ENCODE peak calls at places on chromosomes 5 and 9, in eight cellular contexts. One of them, this sample, is unnamed.

GRCh38 chr5:11240293-11241190 is 479.5 kb upstream of the DAP start:
- DNase-seq in suprapubic skin: no peak
- DNase-seq in cardiac muscle cell: no peak
- DNase-seq in left ventricle myocardium inferior: no peak
- DNase-seq in endodermal cell: no peak
- DNase-seq in stomach: no peak
- DNase-seq in heart right ventricle: no peak
- DNase-seq in IMR-90: no peak
- DNase-seq in this sample: no peak

GRCh38 chr5:90184764-90185163 is 224.8 kb downstream of the CETN3 start:
- DNase-seq in heart right ventricle: no peak
- DNase-seq in endodermal cell: no peak
- DNase-seq in IMR-90: no peak
- DNase-seq in stomach: no peak
- DNase-seq in cardiac muscle cell: no peak
- DNase-seq in left ventricle myocardium inferior: no peak
- DNase-seq in suprapubic skin: no peak
- DNase-seq in this sample: no peak

GRCh38 chr5:150596313-150596712 is 44.1 kb upstream of the SYNPO start:
- DNase-seq in stomach: no peak
- DNase-seq in cardiac muscle cell: peak
- DNase-seq in suprapubic skin: no peak
- DNase-seq in endodermal cell: no peak
- DNase-seq in IMR-90: no peak
- DNase-seq in heart right ventricle: no peak
- DNase-seq in left ventricle myocardium inferior: no peak
- DNase-seq in this sample: no peak

GRCh38 chr9:34370970-34371880 is 5.5 kb downstream of the MYORG start:
- DNase-seq in left ventricle myocardium inferior: no peak
- DNase-seq in endodermal cell: no peak
- DNase-seq in IMR-90: no peak
- DNase-seq in suprapubic skin: no peak
- DNase-seq in heart right ventricle: no peak
- DNase-seq in stomach: no peak
- DNase-seq in cardiac muscle cell: no peak
- DNase-seq in this sample: peak

GRCh38 chr9:133703571-133704399 is 34.4 kb downstream of the SARDH start:
- DNase-seq in stomach: no peak
- DNase-seq in IMR-90: no peak
- DNase-seq in cardiac muscle cell: no peak
- DNase-seq in heart right ventricle: peak
- DNase-seq in suprapubic skin: peak
- DNase-seq in left ventricle myocardium inferior: no peak
- DNase-seq in endodermal cell: no peak
- DNase-seq in this sample: no peak

GRCh38 chr5:1120236-1120999 is 8.6 kb upstream of the SLC12A7 start:
- DNase-seq in suprapubic skin: no peak
- DNase-seq in left ventricle myocardium inferior: no peak
- DNase-seq in IMR-90: no peak
- DNase-seq in stomach: no peak
- DNase-seq in cardiac muscle cell: no peak
- DNase-seq in endodermal cell: no peak
- DNase-seq in heart right ventricle: no peak
- DNase-seq in this sample: no peak

GRCh38 chr9:76067693-76068092 is 177.2 kb downstream of the PCSK5 start:
- DNase-seq in cardiac muscle cell: no peak
- DNase-seq in left ventricle myocardium inferior: no peak
- DNase-seq in suprapubic skin: no peak
- DNase-seq in IMR-90: peak
- DNase-seq in heart right ventricle: no peak
- DNase-seq in endodermal cell: no peak
- DNase-seq in stomach: no peak
- DNase-seq in this sample: no peak

GRCh38 chr9:72680593-72681317 is 159.3 kb downstream of the TMC1 start:
- DNase-seq in stomach: no peak
- DNase-seq in endodermal cell: peak
- DNase-seq in left ventricle myocardium inferior: no peak
- DNase-seq in heart right ventricle: no peak
- DNase-seq in cardiac muscle cell: no peak
- DNase-seq in IMR-90: no peak
- DNase-seq in suprapubic skin: no peak
- DNase-seq in this sample: no peak

GRCh38 chr5:159610966-159611579 is 280.8 kb upstream of the IL12B start:
- DNase-seq in suprapubic skin: no peak
- DNase-seq in stomach: no peak
- DNase-seq in IMR-90: no peak
- DNase-seq in heart right ventricle: no peak
- DNase-seq in cardiac muscle cell: no peak
- DNase-seq in left ventricle myocardium inferior: no peak
- DNase-seq in endodermal cell: no peak
- DNase-seq in this sample: no peak
- H3K4me3 ChIP-seq in suprapubic skin: no peak
- H3K4me3 ChIP-seq in stomach: no peak
- H3K4me3 ChIP-seq in IMR-90: no peak
- H3K4me3 ChIP-seq in heart right ventricle: no peak
- H3K4me3 ChIP-seq in cardiac muscle cell: no peak
- H3K4me3 ChIP-seq in left ventricle myocardium inferior: no peak
- H3K4me3 ChIP-seq in endodermal cell: no peak
- H3K4me3 ChIP-seq in this sample: no peak

DNA sequence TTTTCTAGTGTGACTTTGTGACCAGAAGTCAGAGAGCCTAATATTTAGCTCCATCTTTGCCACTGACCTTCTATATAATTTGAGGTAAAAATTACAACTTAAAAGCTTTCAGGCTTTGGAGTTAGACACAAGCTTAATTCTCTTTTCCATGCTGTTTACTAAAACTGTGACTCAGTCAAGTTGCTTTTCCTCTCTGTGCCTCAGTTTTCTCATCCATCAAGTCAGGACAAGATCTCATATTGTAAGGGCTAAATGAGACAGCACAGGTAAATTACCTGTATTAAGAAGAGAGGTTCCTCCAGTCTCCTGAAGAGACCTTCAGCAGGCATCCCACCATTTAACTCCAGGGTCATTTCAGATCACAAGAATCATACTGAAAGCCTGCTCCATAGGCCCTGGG is 339.2 kb downstream of the ASTN2 start:
- DNase-seq in suprapubic skin: no peak
- DNase-seq in IMR-90: no peak
- DNase-seq in cardiac muscle cell: no peak
- DNase-seq in left ventricle myocardium inferior: no peak
- DNase-seq in endodermal cell: no peak
- DNase-seq in heart right ventricle: no peak
- DNase-seq in stomach: no peak
- DNase-seq in this sample: no peak
- TF ChIP-seq CTCF in suprapubic skin: no peak
- TF ChIP-seq CTCF in IMR-90: no peak
- TF ChIP-seq CTCF in cardiac muscle cell: no peak
- TF ChIP-seq CTCF in left ventricle myocardium inferior: no peak
- TF ChIP-seq CTCF in endodermal cell: no peak
- TF ChIP-seq CTCF in heart right ventricle: no peak
- TF ChIP-seq CTCF in stomach: no peak
- TF ChIP-seq CTCF in this sample: no peak

DNA sequence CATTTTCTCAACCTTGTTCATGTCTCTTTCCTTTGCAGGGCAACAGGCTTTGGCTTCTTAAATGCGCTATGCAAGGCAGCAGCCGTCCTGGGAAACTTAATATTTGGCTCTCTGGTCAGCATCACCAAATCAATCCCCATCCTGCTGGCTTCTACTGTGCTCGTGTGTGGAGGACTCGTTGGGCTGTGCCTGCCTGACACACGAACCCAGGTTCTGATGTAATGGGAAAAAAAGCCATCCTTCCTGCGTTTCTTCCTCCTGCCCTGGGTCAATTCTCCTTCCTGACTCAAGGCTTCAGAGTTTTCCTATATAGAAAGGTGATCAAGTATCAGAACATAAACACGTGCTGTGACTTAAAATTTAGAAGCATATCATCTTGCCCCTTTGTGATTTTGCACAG is 77.8 kb upstream of the IQGAP2 start:
- DNase-seq in stomach: no peak
- DNase-seq in IMR-90: no peak
- DNase-seq in suprapubic skin: no peak
- DNase-seq in cardiac muscle cell: no peak
- DNase-seq in heart right ventricle: no peak
- DNase-seq in endodermal cell: no peak
- DNase-seq in left ventricle myocardium inferior: no peak
- DNase-seq in this sample: no peak
- H3K27ac ChIP-seq in stomach: peak
- H3K27ac ChIP-seq in IMR-90: no peak
- H3K27ac ChIP-seq in suprapubic skin: peak
- H3K27ac ChIP-seq in cardiac muscle cell: no peak
- H3K27ac ChIP-seq in heart right ventricle: no peak
- H3K27ac ChIP-seq in endodermal cell: no peak
- H3K27ac ChIP-seq in left ventricle myocardium inferior: no peak
- H3K27ac ChIP-seq in this sample: peak

GRCh38 chr9:88084816-88085215 is 53.5 kb downstream of the SPATA31C2 start:
- DNase-seq in left ventricle myocardium inferior: no peak
- DNase-seq in IMR-90: no peak
- DNase-seq in suprapubic skin: no peak
- DNase-seq in stomach: no peak
- DNase-seq in heart right ventricle: no peak
- DNase-seq in endodermal cell: no peak
- DNase-seq in cardiac muscle cell: peak
- DNase-seq in this sample: no peak
- H3K4me3 ChIP-seq in left ventricle myocardium inferior: no peak
- H3K4me3 ChIP-seq in IMR-90: no peak
- H3K4me3 ChIP-seq in suprapubic skin: no peak
- H3K4me3 ChIP-seq in stomach: no peak
- H3K4me3 ChIP-seq in heart right ventricle: no peak
- H3K4me3 ChIP-seq in endodermal cell: no peak
- H3K4me3 ChIP-seq in cardiac muscle cell: no peak
- H3K4me3 ChIP-seq in this sample: no peak

DNA sequence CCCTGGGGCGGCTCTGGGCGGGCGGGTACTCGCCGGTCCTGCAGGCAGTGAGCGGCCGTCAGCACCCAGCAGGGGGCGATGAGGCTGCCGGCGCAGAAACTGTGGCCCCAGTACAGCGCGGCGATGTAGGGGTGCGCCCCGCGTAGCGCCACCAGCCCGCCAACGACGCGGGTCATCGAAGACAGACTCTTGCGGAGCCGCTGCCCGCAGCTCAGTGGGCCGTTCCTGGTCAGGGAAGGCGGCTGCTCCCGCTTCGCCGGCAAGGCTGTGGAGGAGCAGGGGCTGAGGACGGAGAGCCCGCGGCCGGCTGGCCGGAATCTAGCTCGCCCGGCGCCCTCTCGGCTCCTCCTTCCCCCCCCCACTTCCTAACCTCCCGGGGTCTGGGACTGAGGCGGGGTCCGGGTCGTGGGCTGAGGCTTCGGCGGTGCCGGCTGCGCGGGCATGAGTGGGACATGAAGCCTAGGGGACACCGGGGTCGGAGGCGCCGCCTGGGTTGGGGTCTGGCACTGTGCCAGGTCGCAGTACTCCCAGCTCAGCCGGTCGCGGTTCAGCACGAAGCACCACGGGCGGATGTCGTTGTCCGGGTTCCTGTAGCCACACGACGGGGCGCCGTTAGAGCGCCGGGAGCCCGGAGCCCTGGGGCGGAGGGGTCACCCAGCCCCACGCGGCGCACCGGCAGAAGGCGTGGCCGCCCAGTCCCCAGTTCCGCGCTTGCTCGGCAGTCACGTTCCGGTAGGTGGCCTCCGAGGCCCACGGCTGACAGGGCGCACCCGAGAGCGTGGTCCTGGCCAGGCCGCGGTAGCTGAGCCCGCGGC is 3.6 kb upstream of the PFN3 start:
- DNase-seq in cardiac muscle cell: peak
- DNase-seq in endodermal cell: peak
- DNase-seq in left ventricle myocardium inferior: peak
- DNase-seq in IMR-90: peak
- DNase-seq in suprapubic skin: peak
- DNase-seq in stomach: peak
- DNase-seq in heart right ventricle: peak
- DNase-seq in this sample: peak
- TF ChIP-seq CTCF in cardiac muscle cell: peak
- TF ChIP-seq CTCF in endodermal cell: peak
- TF ChIP-seq CTCF in left ventricle myocardium inferior: peak
- TF ChIP-seq CTCF in IMR-90: peak
- TF ChIP-seq CTCF in suprapubic skin: peak
- TF ChIP-seq CTCF in stomach: peak
- TF ChIP-seq CTCF in heart right ventricle: peak
- TF ChIP-seq CTCF in this sample: peak

DNA sequence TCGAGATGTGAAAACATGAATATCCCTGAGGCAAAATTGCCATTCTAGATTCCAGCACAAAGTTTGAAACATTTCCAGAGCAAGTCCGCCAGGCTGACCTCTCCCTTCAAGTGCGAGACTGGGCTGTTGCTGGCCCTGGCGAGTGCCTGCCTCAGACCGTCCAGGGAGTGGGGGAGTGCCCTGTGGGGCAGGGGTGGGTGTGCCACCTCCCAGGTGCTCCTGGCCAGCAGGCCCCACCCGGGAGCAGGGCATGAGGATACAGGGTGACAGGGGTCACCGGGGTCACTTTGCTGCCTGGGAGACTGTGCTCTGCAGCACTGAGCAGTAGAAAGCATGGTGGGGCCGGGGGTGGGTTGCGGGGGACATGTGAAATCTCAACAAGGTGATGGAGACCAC is 200.0 kb downstream of the AOPEP start:
- DNase-seq in heart right ventricle: no peak
- DNase-seq in stomach: no peak
- DNase-seq in left ventricle myocardium inferior: no peak
- DNase-seq in cardiac muscle cell: no peak
- DNase-seq in suprapubic skin: no peak
- DNase-seq in endodermal cell: no peak
- DNase-seq in IMR-90: no peak
- DNase-seq in this sample: no peak
- H3K27ac ChIP-seq in heart right ventricle: no peak
- H3K27ac ChIP-seq in stomach: peak
- H3K27ac ChIP-seq in left ventricle myocardium inferior: no peak
- H3K27ac ChIP-seq in cardiac muscle cell: peak
- H3K27ac ChIP-seq in suprapubic skin: peak
- H3K27ac ChIP-seq in endodermal cell: no peak
- H3K27ac ChIP-seq in IMR-90: no peak
- H3K27ac ChIP-seq in this sample: no peak

DNA sequence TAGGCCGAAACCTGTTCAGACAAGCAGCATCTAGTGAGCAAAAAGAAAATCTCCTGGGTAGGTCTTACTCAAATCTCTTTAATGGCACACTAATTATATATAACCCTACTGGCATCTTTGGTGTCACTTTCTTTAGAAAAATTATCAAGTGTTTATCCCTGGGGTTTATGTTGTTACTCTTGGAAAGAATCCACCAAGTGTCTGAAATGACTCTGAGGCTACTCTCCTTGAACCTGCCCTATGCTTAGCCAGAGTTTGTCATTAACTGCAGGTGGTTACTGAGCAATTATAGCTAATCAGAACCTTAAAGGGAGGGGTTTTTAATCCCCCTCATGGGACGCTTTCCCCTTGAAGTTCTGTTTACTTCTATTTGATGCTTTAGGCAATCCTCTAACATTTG is 381.9 kb downstream of the PLK2 start:
- DNase-seq in heart right ventricle: no peak
- DNase-seq in suprapubic skin: no peak
- DNase-seq in cardiac muscle cell: no peak
- DNase-seq in endodermal cell: no peak
- DNase-seq in IMR-90: no peak
- DNase-seq in stomach: no peak
- DNase-seq in left ventricle myocardium inferior: no peak
- DNase-seq in this sample: no peak
- H3K4me3 ChIP-seq in heart right ventricle: no peak
- H3K4me3 ChIP-seq in suprapubic skin: no peak
- H3K4me3 ChIP-seq in cardiac muscle cell: no peak
- H3K4me3 ChIP-seq in endodermal cell: no peak
- H3K4me3 ChIP-seq in IMR-90: no peak
- H3K4me3 ChIP-seq in stomach: no peak
- H3K4me3 ChIP-seq in left ventricle myocardium inferior: no peak
- H3K4me3 ChIP-seq in this sample: no peak